ENCODE peak calls at places on chromosomes 16 and 17, in six cellular contexts. J is fibroblast of lung, M is heart left ventricle, L is SK-N-SH, V is lower lobe of right lung, S is stomach. P is an unnamed sample.
A peak's percentile ranks its signal among the peaks of the same experiment; 100 is the strongest.

GRCh38 chr16:88681084-88681680 is 5.1 kb downstream of the SNAI3 start:
- DNase-seq in S (peak; percentile 75), M (no peak), J (no peak), V (peak; percentile 61), L (peak; percentile 41), P (peak; percentile 95)

GRCh38 chr16:15996432-15997109 is 47.2 kb downstream of the ABCC1 start:
- DNase-seq in J (peak; percentile 91), L (peak; percentile 52), M (peak; percentile 11), V (no peak), S (peak; percentile 34), P (peak; percentile 8)

GRCh38 chr17:74807925-74808324 is 31.8 kb upstream of the NAT9 start:
- DNase-seq in J (peak; percentile 7), V (no peak), S (no peak), M (no peak), L (peak; percentile 93), P (no peak)

GRCh38 chr16:78045865-78046581 is 23.7 kb downstream of the CLEC3A start:
- DNase-seq in V (peak; percentile 73), M (peak; percentile 57), S (peak; percentile 70), J (peak; percentile 65), L (peak; percentile 16), P (peak; percentile 96)

GRCh38 chr17:3512512-3513171 is 36.8 kb downstream of the ASPA start:
- DNase-seq in V (no peak), S (peak; percentile 49), L (no peak), J (peak; percentile 45), M (peak; percentile 77), P (peak; percentile 61)

GRCh38 chr17:58302171-58302918 is 21.6 kb upstream of the MPO start:
- DNase-seq in S (peak; percentile 16), M (no peak), V (peak; percentile 18), J (no peak), L (peak; percentile 20), P (peak; percentile 38)

GRCh38 chr17:81601525-81602120 is 35.3 kb downstream of the NPLOC4 start:
- DNase-seq in S (peak; percentile 29), M (no peak), L (peak; percentile 87), J (peak; percentile 60), V (no peak), P (peak; percentile 83)

GRCh38 chr16:57624806-57625500 is 3.5 kb upstream of the ADGRG1 start:
- DNase-seq in L (no peak), S (no peak), J (peak; percentile 33), V (no peak), M (peak; percentile 40), P (no peak)

GRCh38 chr17:63700528-63701441 is 860 bp upstream of the LIMD2 start:
- DNase-seq in J (peak; percentile 67), M (peak; percentile 77), S (peak; percentile 27), V (peak; percentile 67), L (peak; percentile 97), P (peak; percentile 94)

GRCh38 chr16:22614271-22614947 is 103.7 kb downstream of the NPIPB5 start:
- DNase-seq in S (no peak), L (no peak), V (no peak), J (peak; percentile 66), M (no peak), P (no peak)

GRCh38 chr17:82338858-82339633 is 5.5 kb upstream of the SECTM1 start:
- DNase-seq in L (no peak), S (peak; percentile 55), M (no peak), V (no peak), J (peak; percentile 77), P (peak; percentile 74)

GRCh38 chr17:163514-164103 is 17.8 kb downstream of the DOC2B start:
- DNase-seq in V (no peak), S (no peak), M (no peak), L (no peak), J (no peak), P (peak; percentile 89)

GRCh38 chr17:64343833-64344637 is 46.6 kb downstream of the PECAM1 start:
- DNase-seq in M (peak; percentile 90), L (no peak), V (peak; percentile 82), S (peak; percentile 53), J (peak; percentile 93), P (peak; percentile 50)

GRCh38 chr17:35766903-35767510 is 6.3 kb downstream of the C17orf50 start:
- DNase-seq in L (peak; percentile 81), M (no peak), V (no peak), J (no peak), S (peak; percentile 59), P (peak; percentile 69)

GRCh38 chr16:74025-74424 is 1.6 kb upstream of the RHBDF1 start:
- DNase-seq in J (no peak), M (peak; percentile 82), V (no peak), L (no peak), S (no peak), P (no peak)

GRCh38 chr17:66348605-66349165 is 46.3 kb downstream of the PRKCA start:
- DNase-seq in L (peak; percentile 48), M (peak; percentile 44), J (peak; percentile 88), V (no peak), S (peak; percentile 39), P (no peak)

GRCh38 chr16:64782484-64782883 is 339.4 kb downstream of the CDH11 start:
- DNase-seq in M (no peak), J (no peak), V (no peak), S (no peak), L (no peak), P (no peak)

GRCh38 chr16:84518804-84519341 is 14.4 kb upstream of the MEAK7 start:
- DNase-seq in S (no peak), L (no peak), V (peak; percentile 37), M (no peak), J (no peak), P (no peak)

GRCh38 chr16:53041196-53041977 is 11.3 kb downstream of the CHD9NB start:
- DNase-seq in V (no peak), S (peak; percentile 53), J (no peak), M (peak; percentile 88), L (no peak), P (no peak)

GRCh38 chr17:57652811-57653210 is 92.3 kb downstream of the CCDC182 start:
- DNase-seq in S (no peak), V (no peak), J (no peak), L (no peak), M (no peak), P (no peak)

GRCh38 chr17:30197416-30197815 is 38.1 kb downstream of the SLC6A4 start:
- DNase-seq in L (no peak), J (no peak), V (no peak), M (no peak), S (no peak), P (no peak)

GRCh38 chr17:956905-957304 is 22.7 kb downstream of the NXN start:
- DNase-seq in S (no peak), V (no peak), J (peak; percentile 51), L (peak; percentile 64), M (no peak), P (peak; percentile 61)

GRCh38 chr17:19002191-19002590 is 2.4 kb downstream of the FAM83G start:
- DNase-seq in M (no peak), S (no peak), L (no peak), V (no peak), J (no peak), P (no peak)

GRCh38 chr16:26658486-26658885 is 408.2 kb upstream of the C16orf82 start:
- DNase-seq in V (no peak), M (no peak), J (no peak), S (no peak), L (no peak), P (no peak)

GRCh38 chr17:41476866-41477815 is 3.8 kb downstream of the KRT35 start:
- DNase-seq in S (no peak), L (no peak), M (no peak), V (no peak), J (no peak), P (no peak)

GRCh38 chr16:69316595-69317034 is 5.5 kb downstream of the VPS4A start:
- DNase-seq in M (no peak), L (no peak), J (no peak), V (no peak), S (peak; percentile 52), P (no peak)

GRCh38 chr17:3609689-3610088 is 478 bp upstream of the TRPV1 start:
- DNase-seq in J (no peak), S (no peak), V (no peak), L (no peak), M (no peak), P (no peak)

DNA sequence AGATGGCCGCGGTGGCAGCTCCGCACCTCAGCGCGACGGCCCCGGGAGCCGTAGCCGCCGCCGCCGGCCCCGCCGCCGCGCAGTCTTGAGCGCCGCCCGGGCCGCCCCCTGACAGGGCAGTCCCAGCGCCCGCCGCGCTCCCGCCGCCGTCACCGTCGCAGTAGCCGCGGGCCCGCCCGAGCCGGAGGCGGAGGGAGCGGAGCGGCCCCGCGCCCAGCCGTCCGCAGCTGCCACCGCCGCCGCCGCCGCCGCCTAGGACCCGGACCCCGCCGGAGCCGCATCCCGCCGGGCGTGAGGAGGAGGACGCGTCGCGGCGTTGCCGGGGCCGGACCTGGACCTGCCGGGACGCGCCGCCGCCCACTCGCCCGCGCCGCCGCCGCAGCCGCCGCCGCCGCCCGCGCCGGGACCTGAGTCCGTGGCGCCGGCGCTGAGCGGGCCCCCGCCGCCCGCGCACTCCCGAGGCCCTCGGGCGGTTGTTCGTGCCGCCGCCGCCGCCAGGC is 263 bp downstream of the TNRC6C start:
- DNase-seq in J (no peak), V (no peak), L (no peak), M (no peak), S (no peak), P (no peak)
- H3K4me3 ChIP-seq in J (no peak overlapping the region), V (peak overlapping the region; percentile 91), L (peak overlapping the region; percentile 79), M (peak overlapping the region; percentile 66), S (peak overlapping the region; percentile 83), P (peak overlapping the region; percentile 18)

DNA sequence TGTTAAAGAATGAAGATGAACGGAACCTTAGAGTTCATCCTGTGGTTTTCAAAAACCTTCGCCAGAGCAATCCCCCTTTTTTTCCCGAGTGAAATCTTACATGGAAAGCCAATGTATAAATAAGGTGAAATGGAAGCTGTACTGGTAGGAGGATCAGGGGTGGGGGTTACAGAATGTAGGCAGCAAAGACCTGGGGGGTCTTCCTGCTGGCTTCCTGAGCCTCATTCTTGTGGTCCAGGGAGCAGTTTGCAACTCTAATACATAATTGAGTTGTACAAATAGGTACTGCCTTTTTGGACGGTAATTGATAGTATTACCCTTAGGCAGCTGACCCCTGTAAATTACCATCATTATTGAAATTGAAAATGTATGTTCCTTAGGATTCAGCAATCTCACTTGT is 34.1 kb downstream of the KSR1 start:
- DNase-seq in S (no peak), V (no peak), L (no peak), M (no peak), J (no peak), P (no peak)
- H3K36me3 ChIP-seq in S (no peaks in the 10 kb centered on the region), V (no peaks in the 10 kb centered on the region), L (no peaks in the 10 kb centered on the region), M (no peaks in the 10 kb centered on the region), J (no peaks in the 10 kb centered on the region), P (no peaks in the 10 kb centered on the region)

GRCh38 chr17:61412860-61413653 is 13.4 kb downstream of the TBX2 start:
- DNase-seq in S (no peak), V (no peak), L (peak; percentile 80), J (no peak), M (peak; percentile 18), P (peak; percentile 84)
- H3K27me3 ChIP-seq in S (peaks cover 45% of the 10 kb centered on the region), V (peaks cover 29% of the 10 kb centered on the region), L (no peaks in the 10 kb centered on the region), J (no peaks in the 10 kb centered on the region), M (peaks cover 50% of the 10 kb centered on the region), P (peaks cover 80% of the 10 kb centered on the region)

DNA sequence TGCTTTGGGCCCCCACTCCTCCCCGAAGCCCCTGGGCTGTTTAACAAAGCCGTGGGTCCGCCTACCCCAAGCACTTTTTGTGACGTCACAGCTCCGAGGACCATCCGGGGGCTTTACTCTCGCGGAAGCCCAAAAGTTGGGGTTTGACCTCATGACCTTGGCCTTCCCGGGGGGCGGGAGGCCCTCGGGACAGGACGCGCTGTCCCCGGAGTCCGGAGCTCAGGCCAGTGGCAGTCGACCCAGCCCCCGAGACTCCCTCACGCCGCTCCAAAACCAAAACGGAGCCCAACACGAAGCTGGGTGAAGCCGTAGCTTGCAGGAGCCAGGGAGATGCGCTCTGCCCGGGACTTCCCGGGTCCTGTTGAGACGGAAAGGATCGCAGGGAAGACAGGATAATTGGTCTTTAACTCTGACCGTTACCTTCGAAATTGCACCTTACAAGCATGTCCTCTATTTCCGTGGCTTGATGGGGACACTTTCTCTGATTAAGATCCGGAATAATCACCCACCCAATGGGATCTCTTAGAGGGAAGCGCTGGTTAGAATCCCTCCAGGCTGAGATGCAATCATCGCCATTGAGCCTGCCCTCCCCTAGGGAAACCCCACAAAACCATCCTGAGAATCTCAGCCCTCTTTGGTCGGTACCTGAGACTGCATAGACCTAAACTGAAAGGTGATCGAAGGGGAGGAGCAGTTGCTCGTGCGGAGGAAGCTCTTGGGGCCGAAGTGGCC is 4.9 kb upstream of the SOX9 start:
- DNase-seq in V (no peak), S (no peak), J (no peak), M (no peak), L (no peak), P (peak; percentile 75)
- H3K4me3 ChIP-seq in V (no peak overlapping the region), S (no peak overlapping the region), J (no peak overlapping the region), M (no peak overlapping the region), L (no peak overlapping the region), P (peak overlapping the region; percentile 45)

P was measured in H7.